ENCODE peak calls at places on chromosomes 2 and 18, in four cellular contexts. A is stimulated activated CD4-positive, alpha-beta T cell treated with anti-CD3 and anti-CD28 coated beads, Interleukin-2, amount 100 ng/mL, for 24 hours; C is stimulated activated CD8-positive, alpha-beta memory T cell treated with anti-CD3 and anti-CD28 coated beads, Interleukin-4, amount 100 ng/mL, for 24 hours; S is globus pallidus. N is an unnamed sample.
A peak's percentile ranks its signal among the peaks of the same experiment; 100 is the strongest.

GRCh38 chr2:176924909-176925548 is 287.6 kb upstream of the HNRNPA3 start:
- DNase-seq in C (no peak), S (no peak), A (no peak), N (no peak)

GRCh38 chr18:29076645-29077044 is 899.7 kb upstream of the CDH2 start:
- DNase-seq in S (no peak), C (no peak), A (no peak), N (no peak)

GRCh38 chr2:145760781-145761649 is 1241.1 kb upstream of the ZEB2 start:
- DNase-seq in C (no peak), A (no peak), S (no peak), N (no peak)

GRCh38 chr2:162989507-162989906 is 150.9 kb upstream of the KCNH7 start:
- DNase-seq in S (no peak), C (no peak), A (no peak), N (no peak)

GRCh38 chr2:69159988-69160387 is 147.0 kb downstream of the ANTXR1 start:
- DNase-seq in A (no peak), S (no peak), C (no peak), N (no peak)

GRCh38 chr2:64192080-64192479 is 47.9 kb upstream of the PELI1 start:
- DNase-seq in S (peak; percentile 59), A (no peak), C (no peak), N (no peak)

GRCh38 chr2:110662560-110662959 is 15.3 kb downstream of the BUB1 start:
- DNase-seq in A (no peak), S (no peak), C (no peak), N (no peak)

GRCh38 chr2:20393986-20394385 is 43.3 kb upstream of the PUM2 start:
- DNase-seq in A (no peak), C (no peak), S (no peak), N (no peak)

GRCh38 chr2:231613655-231614558 is 21.2 kb downstream of the TEX44 start:
- DNase-seq in S (peak; percentile 94), A (peak; percentile 86), C (peak; percentile 81), N (peak; percentile 92)

GRCh38 chr18:6546229-6546628 is 131.5 kb upstream of the L3MBTL4 start:
- DNase-seq in C (no peak), A (no peak), S (no peak), N (no peak)

GRCh38 chr2:23009545-23010149 is 375.3 kb upstream of the KLHL29 start:
- DNase-seq in C (no peak), S (peak; percentile 51), A (no peak), N (peak; percentile 39)

GRCh38 chr18:58338141-58338540 is 290.8 kb downstream of the ALPK2 start:
- DNase-seq in A (no peak), C (no peak), S (no peak), N (no peak)

GRCh38 chr18:11308499-11308898 is 159.1 kb upstream of the PIEZO2 start:
- DNase-seq in S (no peak), C (no peak), A (no peak), N (no peak)

GRCh38 chr2:43158259-43158880 is 68.0 kb downstream of the ZFP36L2 start:
- DNase-seq in A (peak; percentile 59), C (peak; percentile 43), S (no peak), N (no peak)

GRCh38 chr2:43623052-43623451 is 14.0 kb upstream of the PLEKHH2 start:
- DNase-seq in S (peak; percentile 11), C (no peak), A (no peak), N (no peak)

GRCh38 chr18:79583984-79584401 is 95.6 kb upstream of the CTDP1 start:
- DNase-seq in C (no peak), S (no peak), A (no peak), N (no peak)

GRCh38 chr2:70619167-70619566 is 65.5 kb upstream of the TGFA start:
- DNase-seq in C (no peak), A (no peak), S (no peak), N (no peak)

GRCh38 chr2:37647941-37648315 is 23.5 kb downstream of the CDC42EP3 start:
- DNase-seq in C (no peak), S (no peak), A (no peak), N (no peak)

GRCh38 chr18:13797157-13797611 is 26.8 kb upstream of the MC5R start:
- DNase-seq in A (no peak), C (no peak), S (no peak), N (no peak)

GRCh38 chr2:19474128-19474527 is 115.7 kb upstream of the OSR1 start:
- DNase-seq in C (no peak), A (peak; percentile 23), S (peak; percentile 63), N (peak; percentile 47)

GRCh38 chr2:30245364-30245763 is 14.0 kb downstream of the LBH start:
- DNase-seq in S (no peak), A (no peak), C (no peak), N (no peak)

GRCh38 chr2:12935226-12935625 is 218.5 kb downstream of the TRIB2 start:
- DNase-seq in C (no peak), S (no peak), A (no peak), N (peak; percentile 47)

GRCh38 chr2:2751715-2752315 is 420.7 kb upstream of the MYT1L start:
- DNase-seq in S (no peak), C (no peak), A (no peak), N (no peak)

GRCh38 chr18:60499675-60500074 is 127.1 kb upstream of the MC4R start:
- DNase-seq in A (no peak), C (no peak), S (no peak), N (no peak)

GRCh38 chr2:232494542-232494941 is 6.9 kb upstream of the ECEL1 start:
- DNase-seq in C (no peak), S (no peak), A (no peak), N (no peak)

GRCh38 chr18:7164610-7165009 is 47.0 kb upstream of the LAMA1 start:
- DNase-seq in S (no peak), C (no peak), A (no peak), N (peak; percentile 4)

GRCh38 chr18:11251229-11251890 is 102.0 kb upstream of the PIEZO2 start:
- DNase-seq in C (no peak), A (no peak), S (no peak), N (no peak)

GRCh38 chr2:25833566-25833965 is 44.7 kb downstream of the ASXL2 start:
- DNase-seq in A (no peak), C (no peak), S (no peak), N (no peak)

GRCh38 chr2:207767461-207768167 is 2.1 kb downstream of the FZD5 start:
- DNase-seq in S (no peak), A (no peak), C (no peak), N (no peak)

GRCh38 chr2:74481432-74481831 is 1.4 kb downstream of the CCDC142 start:
- DNase-seq in S (no peak), A (no peak), C (no peak), N (no peak)

GRCh38 chr2:163347982-163348842 is 387.6 kb downstream of the FIGN start:
- DNase-seq in S (peak; percentile 61), A (no peak), C (no peak), N (peak; percentile 59)

GRCh38 chr2:199467462-199467822 is 9.7 kb upstream of the SATB2 start:
- DNase-seq in C (no peak), A (no peak), S (no peak), N (no peak)

GRCh38 chr2:162795312-162795711 is 43.3 kb downstream of the KCNH7 start:
- DNase-seq in S (no peak), C (no peak), A (no peak), N (no peak)

GRCh38 chr2:203453858-203454451 is 81.1 kb downstream of the RAPH1 start:
- DNase-seq in A (no peak), C (no peak), S (peak; percentile 48), N (peak; percentile 67)